ENCODE peak calls at places on chromosomes 3 and 15, in four cellular contexts. C, S, A and B are unnamed samples. For H3K27me3, the result is how much of the 10 kb centered on the place peaks cover.

GRCh38 chr15:54353726-54354125 is 375.5 kb downstream of the UNC13C start:
- DNase-seq in C (no peak), S (no peak), A (no peak), B (no peak)

GRCh38 chr3:142853270-142854163 is 35.4 kb downstream of the PCOLCE2 start:
- DNase-seq in C (peak), S (no peak), A (no peak), B (no peak)

GRCh38 chr15:30943654-30944335 is 40.1 kb downstream of the FAN1 start:
- DNase-seq in C (no peak), S (no peak), A (no peak), B (no peak)

GRCh38 chr3:35639251-35640185 is at the start of gene ARPP21:
- DNase-seq in C (no peak), S (no peak), A (peak), B (no peak)

GRCh38 chr3:18401298-18401961 is 23.7 kb downstream of the SATB1 start:
- DNase-seq in C (no peak), S (no peak), A (no peak), B (no peak)

GRCh38 chr3:71143493-71143892 is 440.0 kb downstream of the FOXP1 start:
- DNase-seq in C (no peak), S (no peak), A (no peak), B (no peak)

GRCh38 chr3:42666577-42666998 is 13.1 kb downstream of the ZBTB47 start:
- DNase-seq in C (no peak), S (no peak), A (no peak), B (no peak)

GRCh38 chr15:52180196-52180835 is 10.9 kb downstream of the GNB5 start:
- DNase-seq in C (no peak), S (no peak), A (peak), B (no peak)

GRCh38 chr3:136378011-136378410 is 127.9 kb downstream of the PCCB start:
- DNase-seq in C (no peak), S (no peak), A (no peak), B (no peak)

GRCh38 chr3:178203152-178203551 is 333.1 kb upstream of the KCNMB2 start:
- DNase-seq in C (no peak), S (no peak), A (no peak), B (no peak)

GRCh38 chr3:131217296-131217741 is 164.3 kb upstream of the NUDT16 start:
- DNase-seq in C (no peak), S (no peak), A (no peak), B (peak)

GRCh38 chr3:127103116-127103515 is 89.8 kb upstream of the PRR23E start:
- DNase-seq in C (no peak), S (no peak), A (no peak), B (no peak)

GRCh38 chr15:52128568-52128967 is 16.0 kb upstream of the BCL2L10 start:
- DNase-seq in C (no peak), S (no peak), A (no peak), B (no peak)

GRCh38 chr15:40344631-40345120 is 3.9 kb upstream of the CCDC9B start:
- DNase-seq in C (peak), S (no peak), A (peak), B (peak)

GRCh38 chr15:31852933-31853332 is 177.4 kb upstream of the CHRNA7 start:
- DNase-seq in C (no peak), S (no peak), A (no peak), B (no peak)

GRCh38 chr15:39124925-39125625 is 455.8 kb upstream of the THBS1 start:
- DNase-seq in C (no peak), S (no peak), A (no peak), B (no peak)

GRCh38 chr15:39127151-39127815 is 453.6 kb upstream of the THBS1 start:
- DNase-seq in C (no peak), S (no peak), A (no peak), B (peak)

GRCh38 chr15:39127925-39128617 is 452.8 kb upstream of the THBS1 start:
- DNase-seq in C (peak), S (no peak), A (no peak), B (peak)

GRCh38 chr15:39124155-39124924 is 456.5 kb upstream of the THBS1 start:
- DNase-seq in C (peak), S (no peak), A (no peak), B (no peak)

GRCh38 chr15:39125904-39126303 is 455.0 kb upstream of the THBS1 start:
- DNase-seq in C (peak), S (no peak), A (peak), B (peak)
- TF ChIP-seq KDM1A in C (no peak), S (no peak), A (no peak), B (no peak)

DNA sequence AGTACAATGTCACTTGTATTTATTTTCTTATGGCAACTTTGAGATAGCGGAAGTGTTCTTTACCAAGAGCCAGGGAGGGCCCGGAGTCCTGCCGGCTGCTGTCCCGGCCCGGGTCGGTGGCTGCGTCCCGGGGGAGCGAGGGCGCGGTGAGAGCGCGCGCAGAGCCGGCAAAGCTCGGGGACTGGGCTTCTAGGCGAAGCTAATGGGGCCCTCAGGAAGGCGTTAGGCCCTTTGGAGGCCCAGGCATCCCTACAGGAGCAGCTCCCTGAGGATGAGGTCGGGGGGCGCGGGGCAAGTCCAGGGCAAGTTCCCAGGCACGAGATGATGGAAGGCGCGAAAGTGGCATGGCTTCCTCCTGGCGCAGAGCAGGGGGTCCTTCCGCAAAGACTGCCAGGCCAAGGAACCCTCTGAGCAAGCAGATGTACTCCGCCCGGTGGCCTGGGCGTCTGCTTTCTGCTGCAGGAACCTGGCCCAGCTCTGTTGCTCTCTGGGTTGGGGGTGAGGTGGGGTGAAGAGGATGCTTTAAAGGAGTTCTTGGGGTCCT is 13.1 kb downstream of the NR2F2 start:
- DNase-seq in C (no peak), S (no peak), A (peak), B (no peak)
- H3K27me3 ChIP-seq in C (under half), S (under half), A (half or more), B (under half)

GRCh38 chr3:45938043-45938435 is 5.2 kb upstream of the CXCR6 start:
- DNase-seq in C (no peak), S (no peak), A (no peak), B (no peak)

GRCh38 chr3:45940004-45940780 is 3.1 kb upstream of the CXCR6 start:
- DNase-seq in C (no peak), S (no peak), A (no peak), B (no peak)

GRCh38 chr3:45940781-45941365 is 2.4 kb upstream of the CXCR6 start:
- DNase-seq in C (no peak), S (no peak), A (no peak), B (no peak)

GRCh38 chr3:45938858-45939257 is 4.4 kb upstream of the CXCR6 start:
- DNase-seq in C (peak), S (peak), A (peak), B (peak)

DNA sequence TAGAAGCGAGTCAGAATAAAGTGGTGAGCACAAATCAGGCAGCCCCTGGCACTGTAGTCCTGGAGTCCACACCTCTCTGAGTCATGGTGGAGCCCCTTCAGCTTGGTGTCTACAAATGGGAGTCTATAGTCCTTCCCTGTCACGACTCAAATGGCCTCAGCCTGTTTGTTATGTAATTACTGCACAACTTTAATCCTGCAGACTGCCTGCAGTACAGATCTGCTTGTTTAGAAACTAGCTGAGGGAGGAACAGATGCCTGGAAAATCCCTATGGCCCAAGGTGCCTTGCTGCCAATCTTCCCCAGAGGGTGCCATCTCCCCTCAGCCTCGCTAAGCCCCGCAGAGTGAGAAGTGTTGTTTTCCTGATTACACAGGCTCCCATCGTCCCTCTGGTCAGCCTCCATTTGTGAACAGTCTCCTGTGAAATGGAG is 3.9 kb upstream of the CXCR6 start:
- DNase-seq in C (no peak), S (no peak), A (no peak), B (no peak)
- TF ChIP-seq KDM1A in C (no peak), S (no peak), A (no peak), B (no peak)

DNA sequence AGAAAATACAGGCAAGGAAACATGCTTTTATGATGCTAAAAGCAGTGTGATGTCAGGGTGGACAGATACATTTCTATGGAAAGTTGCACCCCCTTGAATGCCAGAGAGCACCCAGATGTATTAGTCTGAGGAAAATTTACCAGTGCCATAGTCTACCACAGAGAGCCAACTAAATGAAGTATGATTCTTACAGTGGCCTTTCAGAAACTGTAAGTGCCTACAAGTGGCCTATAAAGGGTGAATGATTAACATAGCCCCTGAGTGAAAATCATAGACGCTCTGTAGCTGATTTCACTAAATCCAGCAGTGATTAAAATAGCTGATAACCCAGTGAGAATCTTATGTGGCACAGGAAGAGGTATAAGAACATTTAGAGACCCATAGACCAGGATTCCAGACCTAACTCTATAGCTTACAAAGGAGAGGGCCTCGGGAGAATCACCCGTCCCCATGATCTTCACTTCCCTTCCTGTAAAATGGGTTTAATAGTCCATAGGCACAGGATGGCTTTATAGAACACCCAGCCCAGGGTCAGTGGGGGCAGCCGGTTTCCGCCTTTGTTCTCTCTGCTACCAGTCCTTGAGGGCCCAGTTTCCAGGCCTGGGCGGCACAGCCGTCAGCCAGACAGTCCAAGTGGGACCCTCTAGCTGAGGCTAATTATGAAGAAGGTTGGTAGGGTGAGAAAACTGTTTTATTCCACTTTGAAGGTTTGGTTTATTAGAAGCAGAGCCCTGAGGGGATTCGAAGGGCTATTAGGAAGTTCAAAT is 35.5 kb upstream of the CACNA2D3 start:
- DNase-seq in C (no peak), S (no peak), A (no peak), B (no peak)
- H3K27me3 ChIP-seq in C (under half), S (under half), A (under half), B (under half)